ENCODE peak calls at places on chromosomes 12 and 14, in eight cellular contexts. X, L, A, C, I, T, J and N are unnamed samples.
A peak's percentile ranks its signal among the peaks of the same experiment; 100 is the strongest.

GRCh38 chr12:124695861-124696260 is 128.4 kb upstream of the NCOR2 start:
- DNase-seq in X (no peak), L (no peak), A (peak; percentile 38), C (no peak), I (no peak), T (no peak), J (peak; percentile 47), N (peak; percentile 32)

GRCh38 chr14:81936348-81936747 is 402.7 kb upstream of the SEL1L start:
- DNase-seq in X (no peak), L (no peak), A (no peak), C (no peak), I (no peak), T (no peak), J (no peak), N (no peak)

GRCh38 chr12:64682572-64683277 is 72.4 kb downstream of the RASSF3 start:
- DNase-seq in X (no peak), L (peak; percentile 79), A (peak; percentile 93), C (no peak), I (peak; percentile 84), T (no peak), J (peak; percentile 73), N (no peak)

GRCh38 chr12:56517854-56518253 is 3.8 kb upstream of the RBMS2 start:
- DNase-seq in X (peak; percentile 67), L (no peak), A (no peak), C (no peak), I (no peak), T (no peak), J (no peak), N (peak; percentile 80)

GRCh38 chr14:92624764-92625163 is 111.2 kb downstream of the RIN3 start:
- DNase-seq in X (no peak), L (no peak), A (no peak), C (no peak), I (peak; percentile 59), T (no peak), J (no peak), N (no peak)

GRCh38 chr12:54759751-54760150 is 94.6 kb upstream of the MUCL1 start:
- DNase-seq in X (peak; percentile 51), L (peak; percentile 54), A (peak; percentile 6), C (no peak), I (peak; percentile 36), T (no peak), J (peak; percentile 82), N (peak; percentile 52)

GRCh38 chr12:119902084-119902509 is 25.0 kb upstream of the CIT start:
- DNase-seq in X (peak; percentile 72), L (peak; percentile 79), A (peak; percentile 77), C (peak; percentile 70), I (peak; percentile 73), T (peak; percentile 66), J (peak; percentile 76), N (peak; percentile 50)

GRCh38 chr14:99156026-99156425 is 116.0 kb downstream of the BCL11B start:
- DNase-seq in X (no peak), L (no peak), A (no peak), C (no peak), I (no peak), T (peak; percentile 15), J (no peak), N (no peak)

GRCh38 chr14:61599959-61600358 is 95.4 kb upstream of the HIF1A start:
- DNase-seq in X (no peak), L (no peak), A (no peak), C (no peak), I (no peak), T (no peak), J (no peak), N (no peak)

GRCh38 chr12:48022676-48023385 is 18.6 kb upstream of the COL2A1 start:
- DNase-seq in X (no peak), L (no peak), A (no peak), C (no peak), I (no peak), T (peak; percentile 65), J (peak; percentile 21), N (no peak)

GRCh38 chr12:117679776-117680175 is 289.0 kb downstream of the KSR2 start:
- DNase-seq in X (no peak), L (no peak), A (no peak), C (no peak), I (peak; percentile 43), T (no peak), J (no peak), N (no peak)

GRCh38 chr12:55762646-55763045 is 19.7 kb downstream of the GDF11 start:
- DNase-seq in X (no peak), L (no peak), A (no peak), C (no peak), I (no peak), T (no peak), J (no peak), N (no peak)

GRCh38 chr12:916240-916639 is 33.3 kb downstream of the RAD52 start:
- DNase-seq in X (no peak), L (no peak), A (no peak), C (no peak), I (no peak), T (no peak), J (no peak), N (no peak)

GRCh38 chr12:119258149-119258548 is 76.4 kb upstream of the CCDC60 start:
- DNase-seq in X (no peak), L (no peak), A (no peak), C (no peak), I (no peak), T (no peak), J (no peak), N (no peak)

GRCh38 chr14:30243805-30244204 is 315.2 kb upstream of the G2E3 start:
- DNase-seq in X (peak; percentile 93), L (peak; percentile 94), A (peak; percentile 85), C (no peak), I (peak; percentile 91), T (no peak), J (no peak), N (peak; percentile 87)

GRCh38 chr12:120978296-120979219 is at the start of gene HNF1A:
- DNase-seq in X (no peak), L (no peak), A (no peak), C (peak; percentile 75), I (no peak), T (peak; percentile 75), J (no peak), N (no peak)

GRCh38 chr12:75994069-75994740 is 37.4 kb downstream of the PHLDA1 start:
- DNase-seq in X (no peak), L (no peak), A (no peak), C (no peak), I (no peak), T (no peak), J (no peak), N (no peak)

GRCh38 chr14:101557811-101558738 is 3.2 kb upstream of the DIO3 start:
- DNase-seq in X (no peak), L (no peak), A (no peak), C (peak; percentile 73), I (no peak), T (no peak), J (peak; percentile 42), N (no peak)

DNA sequence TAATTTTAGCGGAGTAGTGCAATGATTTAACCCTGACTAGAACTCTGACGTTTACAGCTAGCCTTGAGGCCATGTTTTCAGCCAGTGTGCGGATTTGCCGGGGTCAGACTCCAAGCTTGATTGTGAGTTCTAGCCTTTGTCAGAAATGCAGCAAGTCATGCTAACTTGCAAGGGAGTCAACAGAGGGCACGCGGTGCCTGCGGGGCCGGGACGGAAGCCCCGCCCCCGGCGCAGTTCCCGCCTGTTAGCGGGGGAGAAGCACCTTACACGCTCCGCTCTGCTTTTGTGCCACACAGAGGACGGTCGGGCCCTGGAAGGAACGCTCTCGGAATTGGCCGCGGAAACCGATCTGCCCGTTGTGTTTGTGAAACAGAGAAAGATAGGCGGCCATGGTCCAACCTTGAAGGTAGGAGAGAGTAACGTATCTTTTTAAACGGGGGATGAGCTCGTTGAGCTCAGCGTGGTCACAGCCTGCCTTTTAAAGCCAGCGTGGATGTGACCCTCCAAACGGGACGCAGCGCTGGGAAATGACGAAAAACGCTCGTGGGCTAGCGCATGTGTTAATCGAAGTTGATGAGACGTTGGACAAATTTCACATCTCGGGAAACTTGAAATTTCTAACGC is 14.8 kb upstream of the EID3 start:
- DNase-seq in X (peak; percentile 84), L (peak; percentile 82), A (peak; percentile 77), C (peak; percentile 89), I (peak; percentile 80), T (peak; percentile 87), J (peak; percentile 95), N (peak; percentile 90)
- TF ChIP-seq CTCF in X (peak; percentile 7), L (no peak), A (no peak), C (no peak), I (no peak), T (no peak), J (no peak), N (peak; percentile 5)

DNA sequence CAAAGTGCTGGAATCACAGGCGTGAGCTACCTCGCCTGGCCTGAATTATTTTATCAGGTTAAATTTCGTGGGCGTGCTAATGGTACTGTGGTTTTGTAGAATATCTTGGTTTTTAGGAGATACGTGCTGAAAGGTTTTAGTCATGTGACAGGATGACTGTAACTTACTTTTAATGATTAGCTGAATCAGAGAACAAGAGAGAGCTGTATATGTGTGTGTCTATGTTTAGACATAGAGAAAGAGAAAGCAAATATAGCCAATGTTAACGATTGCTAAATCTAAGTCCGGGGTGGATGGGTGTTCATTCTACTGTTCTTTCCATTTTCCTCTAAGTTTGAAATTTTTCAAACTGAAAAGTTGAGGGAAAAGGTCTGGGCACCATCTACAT is 9.2 kb upstream of the PNMA1 start:
- DNase-seq in X (no peak), L (peak; percentile 58), A (peak; percentile 42), C (no peak), I (peak; percentile 81), T (no peak), J (no peak), N (no peak)
- H3K4me3 ChIP-seq in X (no peak overlapping the region), L (peak overlapping the region; percentile 26), A (no peak overlapping the region), C (no peak overlapping the region), I (peak overlapping the region; percentile 33), T (no peak overlapping the region), J (no peak overlapping the region), N (no peak overlapping the region)

DNA sequence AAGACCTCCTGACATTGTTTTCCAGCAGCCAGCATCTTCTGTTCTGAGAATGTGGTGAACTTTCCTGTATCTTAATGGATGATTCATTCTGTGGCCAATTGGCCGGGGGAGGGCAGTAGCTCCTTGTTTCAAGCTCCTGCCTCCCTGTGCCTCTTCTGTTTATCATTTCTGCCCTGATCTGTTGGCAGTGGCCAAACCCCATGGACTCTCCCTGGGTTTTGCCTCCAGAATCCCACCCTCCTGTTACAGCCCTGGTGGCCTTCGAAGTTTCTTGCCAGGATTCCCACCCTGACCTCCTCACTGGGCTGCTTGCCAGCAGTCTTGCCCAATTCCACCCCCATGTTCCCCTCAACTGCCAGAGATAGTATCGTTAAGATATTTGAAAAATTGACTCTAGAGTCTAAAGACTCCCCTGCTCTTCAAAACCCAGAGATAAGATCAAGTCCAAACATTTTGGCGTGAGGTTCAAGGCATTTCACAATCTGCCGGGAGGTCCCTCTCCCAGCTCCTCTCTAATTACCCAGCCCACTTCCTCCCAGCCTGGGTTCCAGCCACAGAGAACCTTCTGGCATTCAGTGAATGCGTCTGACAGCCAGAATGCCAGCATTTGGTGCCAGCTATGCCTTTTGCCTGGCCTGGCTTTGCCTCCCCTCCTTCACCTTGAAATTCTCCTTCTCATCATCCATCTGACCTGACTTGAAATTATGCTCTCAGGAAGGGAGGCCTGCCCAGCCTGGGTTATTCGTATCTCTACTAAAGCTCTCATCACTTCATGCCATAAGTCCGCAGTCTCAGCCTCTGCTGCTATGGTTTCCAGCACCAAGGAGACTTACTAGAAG is 37.7 kb upstream of the TXNRD1 start:
- DNase-seq in X (peak; percentile 70), L (peak; percentile 98), A (peak; percentile 97), C (no peak), I (peak; percentile 99), T (peak; percentile 38), J (no peak), N (peak; percentile 88)
- TF ChIP-seq CTCF in X (peak; percentile 38), L (peak; percentile 28), A (peak; percentile 65), C (no peak), I (peak; percentile 35), T (no peak), J (no peak), N (peak; percentile 61)

GRCh38 chr14:105857223-105857815 is 330.9 kb downstream of the TMEM121 start:
- DNase-seq in X (no peak), L (no peak), A (no peak), C (peak; percentile 56), I (no peak), T (no peak), J (no peak), N (no peak)
- H3K4me3 ChIP-seq in X (no peak overlapping the region), L (no peak overlapping the region), A (no peak overlapping the region), C (no peak overlapping the region), I (no peak overlapping the region), T (no peak overlapping the region), J (no peak overlapping the region), N (no peak overlapping the region)